ENCODE peak calls at places on chromosomes 6 and 20, in nine cellular contexts. E is memory B cell, G is epithelial cell of prostate, I is ELR, O is NCI-H2029, L is thoracic aorta, R is nephron progenitor cell, C is HTR-8/SVneo, A is AG20443. V is an unnamed sample.

GRCh38 chr20:44861547-44862006 is 23.9 kb upstream of the YWHAB start:
- DNase-seq in E (no peak), O (no peak), I (peak; percentile 36), C (peak; percentile 63), A (peak; percentile 92), G (no peak), L (peak; percentile 75), R (no peak), V (no peak)

GRCh38 chr6:34384305-34385153 is 7.9 kb downstream of the NUDT3 start:
- DNase-seq in L (no peak), O (no peak), E (no peak), R (no peak), C (no peak), G (no peak), A (no peak), I (no peak), V (no peak)

GRCh38 chr6:25601797-25602679 is 50.0 kb upstream of the SCGN start:
- DNase-seq in L (no peak), G (no peak), I (peak; percentile 66), C (peak; percentile 48), O (peak; percentile 69), R (no peak), E (no peak), A (peak; percentile 36), V (peak; percentile 59)

GRCh38 chr6:126614642-126615504 is 275.0 kb downstream of the CENPW start:
- DNase-seq in G (no peak), A (no peak), O (peak; percentile 75), I (no peak), E (no peak), C (no peak), R (no peak), L (no peak), V (peak; percentile 8)

GRCh38 chr6:151641028-151641427 is 147.2 kb downstream of the CCDC170 start:
- DNase-seq in O (no peak), G (no peak), E (no peak), R (no peak), L (no peak), A (no peak), C (no peak), I (no peak), V (no peak)

GRCh38 chr6:169806718-169807117 is 55.3 kb downstream of the ERMARD start:
- DNase-seq in E (no peak), A (no peak), G (no peak), O (no peak), I (no peak), R (no peak), L (no peak), C (no peak), V (no peak)

GRCh38 chr6:52735071-52735470 is 28.2 kb downstream of the GSTA2 start:
- DNase-seq in C (no peak), R (no peak), O (no peak), E (no peak), A (no peak), L (no peak), G (no peak), I (no peak), V (no peak)

GRCh38 chr20:14915356-14915755 is 577.9 kb upstream of the FLRT3 start:
- DNase-seq in L (no peak), O (no peak), G (no peak), A (no peak), C (no peak), I (no peak), E (no peak), R (no peak), V (no peak)

GRCh38 chr6:137424243-137424642 is 70.0 kb downstream of the OLIG3 start:
- DNase-seq in E (no peak), I (no peak), R (no peak), L (no peak), A (no peak), C (no peak), G (no peak), O (no peak), V (no peak)

GRCh38 chr20:63042448-63043071 is 35.8 kb upstream of the BHLHE23 start:
- DNase-seq in G (no peak), E (no peak), R (no peak), C (no peak), A (no peak), I (no peak), L (no peak), O (no peak), V (no peak)

GRCh38 chr20:23147964-23148720 is 62.0 kb upstream of the CD93 start:
- DNase-seq in G (peak; percentile 56), E (no peak), A (peak; percentile 70), C (peak; percentile 56), R (no peak), L (peak; percentile 76), I (peak; percentile 86), O (no peak), V (no peak)

GRCh38 chr6:157273756-157274088 is 49.6 kb downstream of the TMEM242 start:
- DNase-seq in E (peak; percentile 61), G (no peak), R (peak; percentile 58), A (peak; percentile 29), L (no peak), I (no peak), O (no peak), C (no peak), V (peak; percentile 36)

GRCh38 chr6:87183687-87184086 is 28.3 kb downstream of the ZNF292 start:
- DNase-seq in L (no peak), G (no peak), A (peak; percentile 14), I (peak; percentile 37), R (no peak), C (no peak), O (no peak), E (no peak), V (no peak)

GRCh38 chr20:45975686-45976085 is 3.7 kb upstream of the ZNF335 start:
- DNase-seq in I (no peak), G (no peak), L (no peak), A (no peak), C (no peak), R (no peak), O (no peak), E (no peak), V (no peak)

GRCh38 chr20:34546751-34547181 is 11.8 kb upstream of the MAP1LC3A start:
- DNase-seq in R (no peak), C (no peak), A (no peak), E (no peak), O (peak; percentile 80), G (no peak), L (no peak), I (no peak), V (peak; percentile 81)

GRCh38 chr20:49843139-49843538 is 30.5 kb downstream of the SLC9A8 start:
- DNase-seq in R (no peak), L (no peak), C (no peak), G (no peak), A (no peak), I (no peak), E (no peak), O (no peak), V (no peak)

GRCh38 chr20:3092611-3093379 is 8.3 kb upstream of the AVP start:
- DNase-seq in R (peak; percentile 48), O (no peak), A (peak; percentile 66), E (peak; percentile 51), C (no peak), I (no peak), G (no peak), L (no peak), V (no peak)

GRCh38 chr6:33985333-33985751 is 160.5 kb downstream of the GRM4 start:
- DNase-seq in L (no peak), G (no peak), E (no peak), O (no peak), A (no peak), R (no peak), C (no peak), I (no peak), V (no peak)

GRCh38 chr20:48933017-48933766 is 11.7 kb downstream of the ARFGEF2 start:
- DNase-seq in E (no peak), A (no peak), G (no peak), C (no peak), L (no peak), O (peak; percentile 72), I (no peak), R (no peak), V (no peak)

V was measured in NCI-H2081.